ENCODE peak calls at places on chromosomes 12 and 14, in ten cellular contexts. N is CD8-positive, alpha-beta memory T cell; X is NCI-H146; G is SW480; D is GM13976; E is T-helper 2 cell; J is NCI-H1105; P is amniotic stem cell; Q is HCT116; W is GM23338. A is an unnamed sample.

GRCh38 chr14:103501921-103502669 is 20.5 kb downstream of the CKB start:
- DNase-seq in Q (no peak), X (no peak), E (no peak), J (no peak), G (no peak), W (no peak), P (no peak), N (no peak), D (no peak), A (no peak)

GRCh38 chr12:88084210-88084609 is 55.0 kb upstream of the C12orf50 start:
- DNase-seq in X (no peak), N (no peak), E (no peak), J (no peak), P (no peak), G (no peak), W (no peak), D (no peak), Q (no peak), A (no peak)

GRCh38 chr14:57961793-57962075 is 95.8 kb upstream of the SLC35F4 start:
- DNase-seq in J (no peak), G (no peak), P (no peak), Q (no peak), N (no peak), D (no peak), E (no peak), X (no peak), W (no peak), A (no peak)

GRCh38 chr12:94204647-94205247 is 56.4 kb downstream of the PLXNC1 start:
- DNase-seq in G (no peak), J (no peak), N (no peak), E (no peak), W (no peak), P (no peak), X (no peak), D (no peak), Q (no peak), A (no peak)

GRCh38 chr14:31489680-31490079 is 1.8 kb upstream of the GPR33 start:
- DNase-seq in N (no peak), Q (no peak), D (peak), X (no peak), E (no peak), W (no peak), J (no peak), G (no peak), P (no peak), A (no peak)

GRCh38 chr12:92365836-92366235 is 220.2 kb upstream of the BTG1 start:
- DNase-seq in E (no peak), J (peak), D (no peak), X (peak), G (no peak), Q (no peak), N (no peak), W (no peak), P (no peak), A (no peak)

GRCh38 chr14:55306938-55307589 is 35.8 kb downstream of the FBXO34 start:
- DNase-seq in D (no peak), Q (no peak), X (peak), G (no peak), P (no peak), W (peak), N (no peak), E (no peak), J (no peak), A (no peak)

GRCh38 chr12:21695896-21696295 is 38.3 kb upstream of the LDHB start:
- DNase-seq in P (no peak), J (no peak), Q (no peak), E (no peak), D (no peak), W (no peak), N (no peak), G (no peak), X (no peak), A (no peak)

GRCh38 chr12:24378548-24379011 is 429.1 kb upstream of the SOX5 start:
- DNase-seq in W (peak), D (no peak), Q (no peak), P (no peak), J (no peak), G (no peak), E (no peak), X (no peak), N (no peak), A (no peak)

GRCh38 chr12:64610660-64611429 is 550 bp downstream of the RASSF3 start:
- DNase-seq in E (peak), P (no peak), W (peak), J (peak), X (peak), Q (no peak), N (peak), G (peak), D (peak), A (peak)

GRCh38 chr12:30829876-30830275 is 75.1 kb upstream of the CAPRIN2 start:
- DNase-seq in D (no peak), Q (no peak), N (no peak), J (no peak), W (no peak), P (no peak), X (no peak), G (no peak), E (no peak), A (no peak)

GRCh38 chr14:68585690-68586089 is 207.2 kb downstream of the ZFP36L1 start:
- DNase-seq in P (no peak), Q (no peak), G (no peak), X (no peak), D (no peak), J (no peak), N (no peak), E (no peak), W (no peak), A (no peak)

GRCh38 chr12:131683266-131684014 is 27.4 kb upstream of the SFSWAP start:
- DNase-seq in X (no peak), W (no peak), G (no peak), P (no peak), E (no peak), Q (no peak), J (no peak), N (no peak), D (peak), A (no peak)

A was measured in CD4-positive, alpha-beta T cell.